ENCODE peak calls at places on chromosome 17, in five cellular contexts. G, R, B, D and X are unnamed samples.

GRCh38 chr17:41754066-41754465 is 19.6 kb upstream of the HAP1 start:
- DNase-seq in G (no peak), R (no peak), B (no peak), D (no peak), X (no peak)

GRCh38 chr17:42920922-42921321 is 20.3 kb downstream of the G6PC1 start:
- DNase-seq in G (no peak), R (no peak), B (peak), D (no peak), X (no peak)

GRCh38 chr17:29112780-29113295 is 67.4 kb downstream of the MYO18A start:
- DNase-seq in G (no peak), R (no peak), B (no peak), D (no peak), X (no peak)

GRCh38 chr17:11535231-11535630 is 63.0 kb upstream of the DNAH9 start:
- DNase-seq in G (no peak), R (no peak), B (no peak), D (no peak), X (no peak)

GRCh38 chr17:47720754-47721533 is 12.1 kb upstream of the TBX21 start:
- DNase-seq in G (peak), R (peak), B (no peak), D (no peak), X (peak)

GRCh38 chr17:82278308-82278707 is 4.8 kb upstream of the CSNK1D start:
- DNase-seq in G (no peak), R (no peak), B (no peak), D (no peak), X (no peak)

GRCh38 chr17:47891545-47892088 is 4.4 kb upstream of the SP2 start:
- DNase-seq in G (no peak), R (no peak), B (no peak), D (no peak), X (no peak)

GRCh38 chr17:2040942-2041560 is 771 bp upstream of the OVCA2 start:
- DNase-seq in G (no peak), R (no peak), B (no peak), D (no peak), X (no peak)

GRCh38 chr17:72151565-72152391 is 31.0 kb downstream of the SOX9 start:
- DNase-seq in G (peak), R (no peak), B (peak), D (no peak), X (no peak)